ENCODE peak calls at places on chromosomes 2 and 18, in eight cellular contexts. One of them, this sample, is unnamed.

GRCh38 chr2:74724496-74724895 is 70.4 kb downstream of the SEMA4F start:
- DNase-seq in SK-N-SH: no peak
- DNase-seq in hepatocyte: no peak
- DNase-seq in PC-3: no peak
- DNase-seq in GM23338: no peak
- DNase-seq in HCT116: no peak
- DNase-seq in MM.1S: no peak
- DNase-seq in OCI-LY7: no peak
- DNase-seq in this sample: no peak

GRCh38 chr18:79756143-79756500 is 41.6 kb upstream of the KCNG2 start:
- DNase-seq in SK-N-SH: no peak
- DNase-seq in hepatocyte: no peak
- DNase-seq in PC-3: no peak
- DNase-seq in GM23338: no peak
- DNase-seq in HCT116: no peak
- DNase-seq in MM.1S: no peak
- DNase-seq in OCI-LY7: no peak
- DNase-seq in this sample: no peak

GRCh38 chr18:59719533-59720325 is 22.5 kb upstream of the CCBE1 start:
- DNase-seq in SK-N-SH: no peak
- DNase-seq in hepatocyte: no peak
- DNase-seq in PC-3: peak; percentile 69
- DNase-seq in GM23338: no peak
- DNase-seq in HCT116: no peak
- DNase-seq in MM.1S: no peak
- DNase-seq in OCI-LY7: no peak
- DNase-seq in this sample: no peak

GRCh38 chr2:230643576-230644291 is 68.9 kb upstream of the CAB39 start:
- DNase-seq in SK-N-SH: no peak
- DNase-seq in hepatocyte: no peak
- DNase-seq in PC-3: no peak
- DNase-seq in GM23338: no peak
- DNase-seq in HCT116: no peak
- DNase-seq in MM.1S: peak; percentile 20
- DNase-seq in OCI-LY7: peak; percentile 36
- DNase-seq in this sample: no peak

GRCh38 chr18:24799176-24799575 is 338.7 kb downstream of the HRH4 start:
- DNase-seq in SK-N-SH: no peak
- DNase-seq in hepatocyte: no peak
- DNase-seq in PC-3: peak; percentile 22
- DNase-seq in GM23338: no peak
- DNase-seq in HCT116: no peak
- DNase-seq in MM.1S: no peak
- DNase-seq in OCI-LY7: no peak
- DNase-seq in this sample: peak; percentile 37

GRCh38 chr2:21043744-21044532 is at the start of gene APOB:
- DNase-seq in SK-N-SH: peak; percentile 27
- DNase-seq in hepatocyte: peak; percentile 78
- DNase-seq in PC-3: no peak
- DNase-seq in GM23338: peak; percentile 76
- DNase-seq in HCT116: no peak
- DNase-seq in MM.1S: peak; percentile 23
- DNase-seq in OCI-LY7: no peak
- DNase-seq in this sample: peak; percentile 85

GRCh38 chr18:52888014-52888413 is 548.0 kb downstream of the DCC start:
- DNase-seq in SK-N-SH: no peak
- DNase-seq in hepatocyte: no peak
- DNase-seq in PC-3: no peak
- DNase-seq in GM23338: peak; percentile 3
- DNase-seq in HCT116: no peak
- DNase-seq in MM.1S: peak; percentile 31
- DNase-seq in OCI-LY7: no peak
- DNase-seq in this sample: peak; percentile 23

GRCh38 chr18:36534154-36534688 is 236.7 kb downstream of the FHOD3 start:
- DNase-seq in SK-N-SH: no peak
- DNase-seq in hepatocyte: no peak
- DNase-seq in PC-3: no peak
- DNase-seq in GM23338: no peak
- DNase-seq in HCT116: no peak
- DNase-seq in MM.1S: peak; percentile 63
- DNase-seq in OCI-LY7: no peak
- DNase-seq in this sample: no peak

GRCh38 chr18:36583155-36583745 is 245.6 kb downstream of the TPGS2 start:
- DNase-seq in SK-N-SH: no peak
- DNase-seq in hepatocyte: no peak
- DNase-seq in PC-3: no peak
- DNase-seq in GM23338: peak; percentile 93
- DNase-seq in HCT116: no peak
- DNase-seq in MM.1S: no peak
- DNase-seq in OCI-LY7: no peak
- DNase-seq in this sample: peak; percentile 91

GRCh38 chr2:220782609-220783113 is 789.4 kb downstream of the EPHA4 start:
- DNase-seq in SK-N-SH: no peak
- DNase-seq in hepatocyte: no peak
- DNase-seq in PC-3: no peak
- DNase-seq in GM23338: no peak
- DNase-seq in HCT116: no peak
- DNase-seq in MM.1S: no peak
- DNase-seq in OCI-LY7: no peak
- DNase-seq in this sample: no peak

GRCh38 chr2:166516712-166517303 is 22.8 kb upstream of the SCN7A start:
- DNase-seq in SK-N-SH: peak; percentile 26
- DNase-seq in hepatocyte: peak; percentile 41
- DNase-seq in PC-3: peak; percentile 65
- DNase-seq in GM23338: peak; percentile 72
- DNase-seq in HCT116: no peak
- DNase-seq in MM.1S: peak; percentile 16
- DNase-seq in OCI-LY7: peak; percentile 2
- DNase-seq in this sample: peak; percentile 40

GRCh38 chr18:58024139-58024538 is 19.9 kb upstream of the NEDD4L start:
- DNase-seq in SK-N-SH: no peak
- DNase-seq in hepatocyte: peak; percentile 73
- DNase-seq in PC-3: no peak
- DNase-seq in GM23338: no peak
- DNase-seq in HCT116: no peak
- DNase-seq in MM.1S: no peak
- DNase-seq in OCI-LY7: no peak
- DNase-seq in this sample: peak; percentile 81

GRCh38 chr2:48339451-48339850 is 190.5 kb upstream of the STON1 start:
- DNase-seq in SK-N-SH: no peak
- DNase-seq in hepatocyte: no peak
- DNase-seq in PC-3: peak; percentile 33
- DNase-seq in GM23338: no peak
- DNase-seq in HCT116: no peak
- DNase-seq in MM.1S: no peak
- DNase-seq in OCI-LY7: no peak
- DNase-seq in this sample: no peak

GRCh38 chr2:84386326-84386995 is 72.6 kb downstream of the SUCLG1 start:
- DNase-seq in SK-N-SH: no peak
- DNase-seq in hepatocyte: no peak
- DNase-seq in PC-3: no peak
- DNase-seq in GM23338: no peak
- DNase-seq in HCT116: no peak
- DNase-seq in MM.1S: no peak
- DNase-seq in OCI-LY7: no peak
- DNase-seq in this sample: peak; percentile 46

GRCh38 chr2:573805-574392 is 103.3 kb downstream of the TMEM18 start:
- DNase-seq in SK-N-SH: peak; percentile 84
- DNase-seq in hepatocyte: no peak
- DNase-seq in PC-3: no peak
- DNase-seq in GM23338: no peak
- DNase-seq in HCT116: no peak
- DNase-seq in MM.1S: no peak
- DNase-seq in OCI-LY7: no peak
- DNase-seq in this sample: no peak

GRCh38 chr18:8893628-8894231 is 188.4 kb downstream of the MTCL1 start:
- DNase-seq in SK-N-SH: no peak
- DNase-seq in hepatocyte: no peak
- DNase-seq in PC-3: no peak
- DNase-seq in GM23338: no peak
- DNase-seq in HCT116: no peak
- DNase-seq in MM.1S: no peak
- DNase-seq in OCI-LY7: no peak
- DNase-seq in this sample: no peak

GRCh38 chr2:26001743-26002341 is 19.5 kb upstream of the KIF3C start:
- DNase-seq in SK-N-SH: no peak
- DNase-seq in hepatocyte: peak; percentile 41
- DNase-seq in PC-3: no peak
- DNase-seq in GM23338: no peak
- DNase-seq in HCT116: no peak
- DNase-seq in MM.1S: no peak
- DNase-seq in OCI-LY7: no peak
- DNase-seq in this sample: no peak

GRCh38 chr2:69196327-69197117 is 183.5 kb downstream of the ANTXR1 start:
- DNase-seq in SK-N-SH: no peak
- DNase-seq in hepatocyte: peak; percentile 53
- DNase-seq in PC-3: no peak
- DNase-seq in GM23338: no peak
- DNase-seq in HCT116: no peak
- DNase-seq in MM.1S: no peak
- DNase-seq in OCI-LY7: no peak
- DNase-seq in this sample: no peak

GRCh38 chr2:241040081-241040803 is 41.8 kb downstream of the SNED1 start:
- DNase-seq in SK-N-SH: no peak
- DNase-seq in hepatocyte: no peak
- DNase-seq in PC-3: no peak
- DNase-seq in GM23338: no peak
- DNase-seq in HCT116: no peak
- DNase-seq in MM.1S: no peak
- DNase-seq in OCI-LY7: no peak
- DNase-seq in this sample: no peak

DNA sequence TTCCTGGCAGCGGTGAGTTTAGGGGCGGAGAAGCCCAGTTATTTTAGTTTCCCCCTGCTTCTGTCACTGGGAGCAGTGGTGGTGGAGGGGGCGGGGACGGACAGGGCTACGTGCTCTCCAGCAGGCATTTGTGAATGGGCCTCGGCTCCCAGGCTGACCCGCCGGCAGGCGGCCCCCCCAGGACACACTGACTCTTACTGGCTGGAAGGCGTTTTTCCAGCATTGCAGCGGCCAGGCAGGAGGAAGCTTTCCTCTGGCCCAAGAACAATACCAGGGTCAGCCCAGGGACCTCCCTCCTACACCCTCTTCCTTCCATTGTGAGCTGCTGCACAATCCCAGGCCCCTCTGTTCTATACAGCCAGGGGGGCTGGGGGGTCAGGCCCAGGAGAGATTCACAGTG is 142.0 kb downstream of the CTIF start:
- DNase-seq in SK-N-SH: no peak
- DNase-seq in hepatocyte: no peak
- DNase-seq in PC-3: no peak
- DNase-seq in GM23338: no peak
- DNase-seq in HCT116: no peak
- DNase-seq in MM.1S: no peak
- DNase-seq in OCI-LY7: no peak
- DNase-seq in this sample: peak; percentile 82
- TF ChIP-seq CTCF in SK-N-SH: no peak
- TF ChIP-seq CTCF in hepatocyte: no peak
- TF ChIP-seq CTCF in PC-3: no peak
- TF ChIP-seq CTCF in GM23338: no peak
- TF ChIP-seq CTCF in HCT116: no peak
- TF ChIP-seq CTCF in MM.1S: no peak
- TF ChIP-seq CTCF in OCI-LY7: no peak
- TF ChIP-seq CTCF in this sample: no peak

GRCh38 chr18:50611529-50611941 is 51.6 kb downstream of the MAPK4 start:
- DNase-seq in SK-N-SH: no peak
- DNase-seq in hepatocyte: peak; percentile 51
- DNase-seq in PC-3: no peak
- DNase-seq in GM23338: no peak
- DNase-seq in HCT116: no peak
- DNase-seq in MM.1S: no peak
- DNase-seq in OCI-LY7: no peak
- DNase-seq in this sample: no peak
- TF ChIP-seq EZH2phosphoT487 in SK-N-SH: no peak
- TF ChIP-seq EZH2phosphoT487 in hepatocyte: no peak
- TF ChIP-seq EZH2phosphoT487 in PC-3: no peak
- TF ChIP-seq EZH2phosphoT487 in GM23338: no peak
- TF ChIP-seq EZH2phosphoT487 in HCT116: no peak
- TF ChIP-seq EZH2phosphoT487 in MM.1S: no peak
- TF ChIP-seq EZH2phosphoT487 in OCI-LY7: no peak
- TF ChIP-seq EZH2phosphoT487 in this sample: no peak

GRCh38 chr2:111669928-111670695 is 213.9 kb downstream of the ANAPC1 start:
- DNase-seq in SK-N-SH: no peak
- DNase-seq in hepatocyte: no peak
- DNase-seq in PC-3: no peak
- DNase-seq in GM23338: no peak
- DNase-seq in HCT116: no peak
- DNase-seq in MM.1S: no peak
- DNase-seq in OCI-LY7: peak; percentile 65
- DNase-seq in this sample: no peak
- TF ChIP-seq CTCF in SK-N-SH: no peak
- TF ChIP-seq CTCF in hepatocyte: no peak
- TF ChIP-seq CTCF in PC-3: peak; percentile 40
- TF ChIP-seq CTCF in GM23338: no peak
- TF ChIP-seq CTCF in HCT116: no peak
- TF ChIP-seq CTCF in MM.1S: no peak
- TF ChIP-seq CTCF in OCI-LY7: peak; percentile 46
- TF ChIP-seq CTCF in this sample: no peak

GRCh38 chr2:32611771-32612170 is 16.1 kb upstream of the TTC27 start:
- DNase-seq in SK-N-SH: no peak
- DNase-seq in hepatocyte: no peak
- DNase-seq in PC-3: no peak
- DNase-seq in GM23338: no peak
- DNase-seq in HCT116: no peak
- DNase-seq in MM.1S: no peak
- DNase-seq in OCI-LY7: no peak
- DNase-seq in this sample: no peak
- TF ChIP-seq EZH2phosphoT487 in SK-N-SH: no peak
- TF ChIP-seq EZH2phosphoT487 in hepatocyte: no peak
- TF ChIP-seq EZH2phosphoT487 in PC-3: no peak
- TF ChIP-seq EZH2phosphoT487 in GM23338: no peak
- TF ChIP-seq EZH2phosphoT487 in HCT116: no peak
- TF ChIP-seq EZH2phosphoT487 in MM.1S: no peak
- TF ChIP-seq EZH2phosphoT487 in OCI-LY7: no peak
- TF ChIP-seq EZH2phosphoT487 in this sample: no peak

DNA sequence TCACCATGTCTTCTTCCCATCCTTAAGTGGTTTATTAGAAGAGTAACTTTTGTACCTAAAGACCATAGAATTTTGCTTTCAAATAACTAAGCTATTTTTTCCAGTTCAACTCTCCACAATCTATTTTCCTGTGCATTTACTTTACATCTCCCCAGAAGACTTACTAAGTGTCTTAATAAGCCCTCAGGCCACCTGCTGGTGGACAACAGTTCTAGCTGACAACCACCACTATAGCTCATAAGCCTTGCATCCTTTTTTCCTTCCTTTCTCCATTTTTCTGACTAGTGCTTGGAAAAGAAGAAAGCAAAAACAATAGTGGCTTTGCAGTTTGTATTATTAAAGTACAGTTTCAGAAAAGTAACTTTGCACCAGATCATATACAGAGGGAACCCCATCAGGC is 149.5 kb upstream of the TMEM200C start:
- DNase-seq in SK-N-SH: no peak
- DNase-seq in hepatocyte: no peak
- DNase-seq in PC-3: no peak
- DNase-seq in GM23338: peak; percentile 56
- DNase-seq in HCT116: no peak
- DNase-seq in MM.1S: no peak
- DNase-seq in OCI-LY7: no peak
- DNase-seq in this sample: no peak
- TF ChIP-seq CTCF in SK-N-SH: peak; percentile 25
- TF ChIP-seq CTCF in hepatocyte: no peak
- TF ChIP-seq CTCF in PC-3: peak; percentile 43
- TF ChIP-seq CTCF in GM23338: peak; percentile 55
- TF ChIP-seq CTCF in HCT116: no peak
- TF ChIP-seq CTCF in MM.1S: peak; percentile 26
- TF ChIP-seq CTCF in OCI-LY7: peak; percentile 27
- TF ChIP-seq CTCF in this sample: peak; percentile 33